ENCODE peak calls at places on chromosomes 12 and 14, in seven cellular contexts. One of them, this sample, is unnamed.

GRCh38 chr12:121974026-121974985 is 47.4 kb upstream of the BCL7A start:
- DNase-seq in left cardiac atrium: no peak
- DNase-seq in breast epithelium: no peak
- DNase-seq in heart left ventricle: no peak
- DNase-seq in left kidney: no peak
- DNase-seq in AG09309: no peak
- DNase-seq in neuronal stem cell: no peak
- DNase-seq in this sample: no peak

GRCh38 chr14:59566281-59566680 is 10.3 kb downstream of the CCDC175 start:
- DNase-seq in left cardiac atrium: no peak
- DNase-seq in AG09309: no peak
- DNase-seq in left kidney: no peak
- DNase-seq in neuronal stem cell: no peak
- DNase-seq in breast epithelium: no peak
- DNase-seq in heart left ventricle: no peak
- DNase-seq in this sample: no peak

GRCh38 chr12:50672158-50672557 is 91.7 kb upstream of the ATF1 start:
- DNase-seq in AG09309: no peak
- DNase-seq in neuronal stem cell: no peak
- DNase-seq in heart left ventricle: no peak
- DNase-seq in left kidney: no peak
- DNase-seq in breast epithelium: no peak
- DNase-seq in left cardiac atrium: no peak
- DNase-seq in this sample: no peak

GRCh38 chr14:78297843-78298242 is 127.7 kb downstream of the NRXN3 start:
- DNase-seq in breast epithelium: no peak
- DNase-seq in heart left ventricle: no peak
- DNase-seq in neuronal stem cell: no peak
- DNase-seq in AG09309: no peak
- DNase-seq in left kidney: peak; percentile 41
- DNase-seq in left cardiac atrium: no peak
- DNase-seq in this sample: no peak

GRCh38 chr14:31243860-31244259 is 36.3 kb upstream of the HECTD1 start:
- DNase-seq in neuronal stem cell: no peak
- DNase-seq in left cardiac atrium: no peak
- DNase-seq in left kidney: no peak
- DNase-seq in heart left ventricle: no peak
- DNase-seq in breast epithelium: no peak
- DNase-seq in AG09309: no peak
- DNase-seq in this sample: peak; percentile 91

GRCh38 chr12:64618953-64619590 is 8.8 kb downstream of the RASSF3 start:
- DNase-seq in heart left ventricle: no peak
- DNase-seq in AG09309: peak; percentile 37
- DNase-seq in left kidney: no peak
- DNase-seq in left cardiac atrium: no peak
- DNase-seq in breast epithelium: no peak
- DNase-seq in neuronal stem cell: no peak
- DNase-seq in this sample: no peak

GRCh38 chr14:101001311-101002069 is 98.0 kb upstream of the RTL1 start:
- DNase-seq in left cardiac atrium: no peak
- DNase-seq in breast epithelium: peak; percentile 33
- DNase-seq in neuronal stem cell: no peak
- DNase-seq in left kidney: no peak
- DNase-seq in AG09309: peak; percentile 55
- DNase-seq in heart left ventricle: no peak
- DNase-seq in this sample: no peak

GRCh38 chr12:111434680-111435338 is 29.1 kb downstream of the SH2B3 start:
- DNase-seq in AG09309: no peak
- DNase-seq in heart left ventricle: peak; percentile 76
- DNase-seq in breast epithelium: no peak
- DNase-seq in left cardiac atrium: peak; percentile 75
- DNase-seq in neuronal stem cell: no peak
- DNase-seq in left kidney: peak; percentile 69
- DNase-seq in this sample: no peak

GRCh38 chr14:104973215-104974145 is 4.7 kb downstream of the AHNAK2 start:
- DNase-seq in breast epithelium: peak; percentile 93
- DNase-seq in left kidney: peak; percentile 65
- DNase-seq in left cardiac atrium: peak; percentile 93
- DNase-seq in AG09309: peak; percentile 67
- DNase-seq in heart left ventricle: no peak
- DNase-seq in neuronal stem cell: no peak
- DNase-seq in this sample: peak; percentile 100

GRCh38 chr14:26401170-26401968 is 196.5 kb downstream of the NOVA1 start:
- DNase-seq in neuronal stem cell: no peak
- DNase-seq in heart left ventricle: no peak
- DNase-seq in AG09309: no peak
- DNase-seq in breast epithelium: no peak
- DNase-seq in left kidney: no peak
- DNase-seq in left cardiac atrium: no peak
- DNase-seq in this sample: no peak

GRCh38 chr14:85444685-85445084 is 85.3 kb upstream of the FLRT2 start:
- DNase-seq in left kidney: peak; percentile 51
- DNase-seq in heart left ventricle: no peak
- DNase-seq in AG09309: no peak
- DNase-seq in left cardiac atrium: no peak
- DNase-seq in breast epithelium: no peak
- DNase-seq in neuronal stem cell: no peak
- DNase-seq in this sample: no peak

GRCh38 chr12:90207799-90208198 is 499.2 kb upstream of the ATP2B1 start:
- DNase-seq in left cardiac atrium: no peak
- DNase-seq in AG09309: no peak
- DNase-seq in neuronal stem cell: no peak
- DNase-seq in breast epithelium: no peak
- DNase-seq in left kidney: no peak
- DNase-seq in heart left ventricle: no peak
- DNase-seq in this sample: no peak

GRCh38 chr12:132471858-132472255 is 18.1 kb upstream of the FBRSL1 start:
- DNase-seq in neuronal stem cell: no peak
- DNase-seq in left kidney: no peak
- DNase-seq in AG09309: no peak
- DNase-seq in breast epithelium: no peak
- DNase-seq in heart left ventricle: no peak
- DNase-seq in left cardiac atrium: no peak
- DNase-seq in this sample: no peak

GRCh38 chr12:130068741-130069140 is 93.5 kb upstream of the FZD10 start:
- DNase-seq in left cardiac atrium: no peak
- DNase-seq in neuronal stem cell: no peak
- DNase-seq in AG09309: no peak
- DNase-seq in breast epithelium: no peak
- DNase-seq in heart left ventricle: no peak
- DNase-seq in left kidney: no peak
- DNase-seq in this sample: no peak

GRCh38 chr12:116642101-116642500 is 82.9 kb downstream of the MAP1LC3B2 start:
- DNase-seq in left cardiac atrium: no peak
- DNase-seq in breast epithelium: no peak
- DNase-seq in left kidney: no peak
- DNase-seq in heart left ventricle: no peak
- DNase-seq in neuronal stem cell: no peak
- DNase-seq in AG09309: no peak
- DNase-seq in this sample: no peak

GRCh38 chr12:121718653-121719239 is 6.2 kb downstream of the TMEM120B start:
- DNase-seq in breast epithelium: no peak
- DNase-seq in heart left ventricle: no peak
- DNase-seq in neuronal stem cell: no peak
- DNase-seq in left cardiac atrium: no peak
- DNase-seq in left kidney: no peak
- DNase-seq in AG09309: no peak
- DNase-seq in this sample: no peak

GRCh38 chr14:69632752-69633151 is 21.4 kb downstream of the SUSD6 start:
- DNase-seq in AG09309: no peak
- DNase-seq in neuronal stem cell: no peak
- DNase-seq in left kidney: peak; percentile 66
- DNase-seq in breast epithelium: no peak
- DNase-seq in left cardiac atrium: no peak
- DNase-seq in heart left ventricle: no peak
- DNase-seq in this sample: no peak

GRCh38 chr14:36508418-36509051 is 11.5 kb downstream of the NKX2-1 start:
- DNase-seq in heart left ventricle: no peak
- DNase-seq in AG09309: no peak
- DNase-seq in left cardiac atrium: no peak
- DNase-seq in breast epithelium: no peak
- DNase-seq in neuronal stem cell: no peak
- DNase-seq in left kidney: peak; percentile 19
- DNase-seq in this sample: no peak

GRCh38 chr12:26741828-26742227 is 91.2 kb downstream of the ITPR2 start:
- DNase-seq in breast epithelium: no peak
- DNase-seq in heart left ventricle: no peak
- DNase-seq in AG09309: no peak
- DNase-seq in left cardiac atrium: no peak
- DNase-seq in neuronal stem cell: no peak
- DNase-seq in left kidney: peak; percentile 5
- DNase-seq in this sample: no peak

GRCh38 chr14:36070056-36071043 is 106.2 kb downstream of the PTCSC3 start:
- DNase-seq in left kidney: peak; percentile 90
- DNase-seq in AG09309: peak; percentile 17
- DNase-seq in left cardiac atrium: peak; percentile 45
- DNase-seq in neuronal stem cell: peak; percentile 56
- DNase-seq in breast epithelium: no peak
- DNase-seq in heart left ventricle: no peak
- DNase-seq in this sample: peak; percentile 84

GRCh38 chr14:34810028-34810427 is 65.1 kb downstream of the BAZ1A start:
- DNase-seq in AG09309: no peak
- DNase-seq in breast epithelium: no peak
- DNase-seq in heart left ventricle: no peak
- DNase-seq in left cardiac atrium: no peak
- DNase-seq in left kidney: no peak
- DNase-seq in neuronal stem cell: no peak
- DNase-seq in this sample: no peak

GRCh38 chr12:124184456-124184855 is 110.4 kb upstream of the RFLNA start:
- DNase-seq in left kidney: peak; percentile 61
- DNase-seq in left cardiac atrium: no peak
- DNase-seq in AG09309: no peak
- DNase-seq in heart left ventricle: no peak
- DNase-seq in breast epithelium: no peak
- DNase-seq in neuronal stem cell: no peak
- DNase-seq in this sample: no peak

GRCh38 chr12:10607885-10608458 is 5.4 kb downstream of the MAGOHB start:
- DNase-seq in left kidney: peak; percentile 13
- DNase-seq in AG09309: no peak
- DNase-seq in breast epithelium: no peak
- DNase-seq in left cardiac atrium: no peak
- DNase-seq in heart left ventricle: no peak
- DNase-seq in neuronal stem cell: no peak
- DNase-seq in this sample: no peak

GRCh38 chr14:89466939-89467338 is 49.9 kb upstream of the FOXN3 start:
- DNase-seq in neuronal stem cell: no peak
- DNase-seq in heart left ventricle: no peak
- DNase-seq in AG09309: no peak
- DNase-seq in left kidney: no peak
- DNase-seq in breast epithelium: no peak
- DNase-seq in left cardiac atrium: peak; percentile 59
- DNase-seq in this sample: no peak

GRCh38 chr14:34781242-34781641 is 66.8 kb upstream of the CFL2 start:
- DNase-seq in breast epithelium: no peak
- DNase-seq in heart left ventricle: no peak
- DNase-seq in left kidney: peak; percentile 2
- DNase-seq in left cardiac atrium: no peak
- DNase-seq in neuronal stem cell: no peak
- DNase-seq in AG09309: peak; percentile 32
- DNase-seq in this sample: no peak

GRCh38 chr12:67651380-67651695 is 2.8 kb downstream of the DYRK2 start:
- DNase-seq in AG09309: no peak
- DNase-seq in left cardiac atrium: no peak
- DNase-seq in breast epithelium: no peak
- DNase-seq in neuronal stem cell: no peak
- DNase-seq in heart left ventricle: no peak
- DNase-seq in left kidney: peak; percentile 45
- DNase-seq in this sample: no peak

GRCh38 chr14:23183479-23183878 is at the start of gene SLC7A8:
- DNase-seq in AG09309: no peak
- DNase-seq in breast epithelium: peak; percentile 52
- DNase-seq in left cardiac atrium: peak; percentile 48
- DNase-seq in neuronal stem cell: no peak
- DNase-seq in left kidney: peak; percentile 82
- DNase-seq in heart left ventricle: peak; percentile 53
- DNase-seq in this sample: no peak

GRCh38 chr14:82510007-82510406 is 976.4 kb upstream of the SEL1L start:
- DNase-seq in breast epithelium: no peak
- DNase-seq in neuronal stem cell: no peak
- DNase-seq in left cardiac atrium: no peak
- DNase-seq in left kidney: no peak
- DNase-seq in heart left ventricle: no peak
- DNase-seq in AG09309: no peak
- DNase-seq in this sample: no peak

GRCh38 chr14:36604757-36605505 is 22.5 kb upstream of the NKX2-8 start:
- DNase-seq in AG09309: peak; percentile 40
- DNase-seq in breast epithelium: peak; percentile 23
- DNase-seq in left kidney: peak; percentile 93
- DNase-seq in heart left ventricle: peak; percentile 20
- DNase-seq in neuronal stem cell: peak; percentile 84
- DNase-seq in left cardiac atrium: no peak
- DNase-seq in this sample: no peak

GRCh38 chr12:128817115-128818015 is 6.4 kb downstream of the SLC15A4 start:
- DNase-seq in AG09309: no peak
- DNase-seq in left kidney: peak; percentile 36
- DNase-seq in breast epithelium: peak; percentile 53
- DNase-seq in neuronal stem cell: no peak
- DNase-seq in heart left ventricle: peak; percentile 69
- DNase-seq in left cardiac atrium: peak; percentile 60
- DNase-seq in this sample: no peak